ENCODE peak calls at places on chromosome 18, in six cellular contexts. O, M, P, V, G and H are unnamed samples.

GRCh38 chr18:34976899-34977786 is 64.1 kb upstream of the MAPRE2 start:
- DNase-seq in O (peak), M (peak), P (peak), V (peak), G (peak), H (peak)

GRCh38 chr18:76396792-76397191 is 98.2 kb downstream of the ZNF516 start:
- DNase-seq in O (no peak), M (no peak), P (no peak), V (no peak), G (no peak), H (no peak)

GRCh38 chr18:21265971-21266673 is 24.1 kb downstream of the GREB1L start:
- DNase-seq in O (no peak), M (no peak), P (no peak), V (no peak), G (no peak), H (no peak)

GRCh38 chr18:70417847-70418246 is 129.0 kb downstream of the SOCS6 start:
- DNase-seq in O (no peak), M (no peak), P (no peak), V (no peak), G (no peak), H (no peak)

GRCh38 chr18:12516049-12516677 is 108.4 kb downstream of the PRELID3A start:
- DNase-seq in O (no peak), M (peak), P (no peak), V (no peak), G (no peak), H (peak)

GRCh38 chr18:79570266-79571201 is 109.1 kb upstream of the CTDP1 start:
- DNase-seq in O (no peak), M (peak), P (no peak), V (peak), G (no peak), H (peak)

GRCh38 chr18:57997820-57998219 is 46.2 kb upstream of the NEDD4L start:
- DNase-seq in O (no peak), M (no peak), P (no peak), V (no peak), G (no peak), H (no peak)

GRCh38 chr18:70627100-70627802 is 338.4 kb downstream of the SOCS6 start:
- DNase-seq in O (no peak), M (no peak), P (no peak), V (no peak), G (no peak), H (no peak)

GRCh38 chr18:36808681-36809080 is 20.1 kb downstream of the TPGS2 start:
- DNase-seq in O (no peak), M (peak), P (no peak), V (no peak), G (no peak), H (no peak)

GRCh38 chr18:72700961-72701710 is 157.0 kb upstream of the CBLN2 start:
- DNase-seq in O (no peak), M (no peak), P (peak), V (no peak), G (peak), H (no peak)